ENCODE peak calls at places on chromosomes 3 and 15, in ten cellular contexts. L is AML-193; K is Right ventricle myocardium superior; V is midbrain; W is activated naive CD8-positive, alpha-beta T cell treated with anti-CD3 and anti-CD28 coated beads, Interleukin-2, amount 50 U/mL, for 24 hours; B is sciatic nerve; M is spleen; R is AG08395; H is NCI-H1436; E is memory B cell. N is an unnamed sample.

GRCh38 chr15:88651293-88651692 is 12.5 kb downstream of the ISG20 start:
- DNase-seq in B (no peak), L (no peak), R (no peak), W (no peak), V (no peak), K (no peak), M (no peak), E (no peak), H (no peak), N (no peak)

GRCh38 chr3:113536627-113537101 is 4.3 kb downstream of the SIDT1 start:
- DNase-seq in W (no peak), B (no peak), R (no peak), E (no peak), H (no peak), K (no peak), V (no peak), L (peak), M (no peak), N (no peak)

GRCh38 chr3:153399636-153400035 is 237.6 kb downstream of the RAP2B start:
- DNase-seq in R (no peak), V (no peak), W (no peak), M (no peak), E (no peak), L (no peak), H (no peak), K (no peak), B (no peak), N (no peak)

GRCh38 chr3:51994530-51994929 is 1.2 kb downstream of the RPL29 start:
- DNase-seq in V (no peak), E (no peak), H (no peak), M (no peak), K (no peak), L (no peak), B (no peak), R (no peak), W (no peak), N (no peak)

GRCh38 chr3:8485141-8485840 is 16.3 kb upstream of the LMCD1 start:
- DNase-seq in K (no peak), V (no peak), W (no peak), E (no peak), H (no peak), R (no peak), L (no peak), B (no peak), M (no peak), N (no peak)

GRCh38 chr3:15805756-15806266 is 8.0 kb upstream of the ANKRD28 start:
- DNase-seq in H (no peak), E (no peak), L (peak), W (no peak), B (no peak), V (no peak), M (no peak), K (no peak), R (no peak), N (no peak)

GRCh38 chr3:194337965-194338753 is 13.0 kb downstream of the CPN2 start:
- DNase-seq in B (no peak), L (no peak), M (no peak), K (no peak), R (peak), E (no peak), W (no peak), H (no peak), V (no peak), N (no peak)

GRCh38 chr3:12194209-12194608 is 35.5 kb upstream of the TIMP4 start:
- DNase-seq in E (no peak), R (peak), B (no peak), W (no peak), M (no peak), V (no peak), L (peak), H (no peak), K (no peak), N (no peak)

GRCh38 chr3:67517781-67518180 is 136.6 kb downstream of the SUCLG2 start:
- DNase-seq in M (no peak), K (no peak), E (no peak), W (no peak), L (no peak), R (no peak), V (no peak), H (no peak), B (no peak), N (no peak)

GRCh38 chr15:45162771-45163507 is 24.8 kb downstream of the SHF start:
- DNase-seq in R (peak), K (peak), L (peak), H (peak), B (peak), W (peak), E (peak), M (peak), V (peak), N (peak)

GRCh38 chr3:32508731-32509130 is 6.1 kb upstream of the CMTM6 start:
- DNase-seq in V (no peak), H (no peak), M (no peak), L (no peak), W (no peak), R (peak), K (no peak), B (no peak), E (no peak), N (no peak)

GRCh38 chr3:78101363-78101762 is 1061.5 kb downstream of the ROBO2 start:
- DNase-seq in W (no peak), V (no peak), R (peak), E (no peak), H (no peak), M (no peak), L (no peak), B (no peak), K (no peak), N (no peak)

GRCh38 chr3:150303776-150304175 is 104.3 kb upstream of the TSC22D2 start:
- DNase-seq in W (no peak), V (no peak), H (no peak), E (no peak), B (no peak), L (peak), K (no peak), R (no peak), M (no peak), N (no peak)

GRCh38 chr15:29225534-29226224 is 43.9 kb downstream of the NSMCE3 start:
- DNase-seq in M (no peak), W (no peak), V (no peak), E (no peak), K (no peak), H (no peak), R (no peak), B (no peak), L (no peak), N (no peak)

GRCh38 chr15:34011476-34011875 is 27.5 kb downstream of the AVEN start:
- DNase-seq in L (no peak), M (no peak), B (no peak), V (no peak), H (no peak), E (no peak), R (no peak), K (no peak), W (no peak), N (no peak)

GRCh38 chr3:13197795-13198194 is 124.6 kb upstream of the IQSEC1 start:
- DNase-seq in H (no peak), K (no peak), L (no peak), V (no peak), R (no peak), W (no peak), M (peak), B (no peak), E (no peak), N (no peak)

GRCh38 chr3:126925411-126926171 is 57.3 kb upstream of the PLXNA1 start:
- DNase-seq in R (no peak), V (peak), W (no peak), B (no peak), K (no peak), H (no peak), L (peak), E (no peak), M (peak), N (no peak)

GRCh38 chr15:95468820-95469219 is 861.7 kb upstream of the NR2F2 start:
- DNase-seq in W (no peak), M (no peak), H (no peak), E (no peak), K (no peak), B (no peak), V (no peak), R (no peak), L (no peak), N (no peak)

GRCh38 chr3:185582236-185582635 is 3.9 kb upstream of the SENP2 start:
- DNase-seq in V (no peak), B (no peak), K (no peak), H (no peak), L (no peak), R (no peak), M (no peak), W (no peak), E (no peak), N (no peak)

GRCh38 chr15:34514251-34514760 is 69.1 kb downstream of the GOLGA8B start:
- DNase-seq in B (peak), K (peak), V (peak), M (peak), W (peak), R (peak), L (no peak), E (no peak), H (no peak), N (no peak)

GRCh38 chr15:67097893-67098740 is 32.7 kb downstream of the SMAD3 start:
- DNase-seq in W (no peak), E (no peak), K (peak), H (no peak), V (no peak), R (peak), M (no peak), B (no peak), L (no peak), N (no peak)

GRCh38 chr15:65979316-65979715 is 110.0 kb downstream of the RAB11A start:
- DNase-seq in E (no peak), H (no peak), K (no peak), B (no peak), L (no peak), R (no peak), W (no peak), M (peak), V (no peak), N (no peak)

N was measured in NCI-H774.